ENCODE peak calls at places on chromosome 11, in six cellular contexts. O is GM12878, V is H1, C is K562, G is HepG2, S is NT2/D1. Q is an unnamed sample.
A peak's percentile ranks its signal among the peaks of the same experiment; 100 is the strongest.

GRCh38 chr11:73308003-73308962 is at the start of gene ARHGEF17:
- DNase-seq in O (no peak), V (no peak), C (no peak), G (peak; percentile 78), S (peak; percentile 59), Q (peak; percentile 34)

GRCh38 chr11:73565804-73566203 is 32.1 kb downstream of the FAM168A start:
- DNase-seq in O (no peak), V (no peak), C (no peak), G (no peak), S (no peak), Q (no peak)

GRCh38 chr11:123360267-123360936 is 69.7 kb upstream of the GRAMD1B start:
- DNase-seq in O (no peak), V (no peak), C (no peak), G (no peak), S (no peak), Q (no peak)

GRCh38 chr11:15690326-15690725 is 575.6 kb downstream of the INSC start:
- DNase-seq in O (no peak), V (no peak), C (no peak), G (no peak), S (no peak), Q (no peak)

GRCh38 chr11:73662445-73663157 is 16.2 kb downstream of the PLEKHB1 start:
- DNase-seq in O (no peak), V (no peak), C (peak; percentile 13), G (no peak), S (no peak), Q (no peak)

GRCh38 chr11:115377882-115378296 is 126.3 kb downstream of the CADM1 start:
- DNase-seq in O (no peak), V (no peak), C (no peak), G (peak; percentile 91), S (no peak), Q (no peak)

GRCh38 chr11:41031571-41032060 is 427.8 kb downstream of the LRRC4C start:
- DNase-seq in O (no peak), V (no peak), C (no peak), G (no peak), S (no peak), Q (no peak)

GRCh38 chr11:57619331-57619730 is 21.8 kb downstream of the SERPING1 start:
- DNase-seq in O (no peak), V (no peak), C (no peak), G (no peak), S (no peak), Q (peak; percentile 35)

GRCh38 chr11:90197377-90197776 is 25.5 kb downstream of the CHORDC1 start:
- DNase-seq in O (no peak), V (no peak), C (no peak), G (no peak), S (no peak), Q (no peak)

GRCh38 chr11:68912254-68912653 is 8.6 kb downstream of the IGHMBP2 start:
- DNase-seq in O (no peak), V (no peak), C (no peak), G (no peak), S (no peak), Q (no peak)

DNA sequence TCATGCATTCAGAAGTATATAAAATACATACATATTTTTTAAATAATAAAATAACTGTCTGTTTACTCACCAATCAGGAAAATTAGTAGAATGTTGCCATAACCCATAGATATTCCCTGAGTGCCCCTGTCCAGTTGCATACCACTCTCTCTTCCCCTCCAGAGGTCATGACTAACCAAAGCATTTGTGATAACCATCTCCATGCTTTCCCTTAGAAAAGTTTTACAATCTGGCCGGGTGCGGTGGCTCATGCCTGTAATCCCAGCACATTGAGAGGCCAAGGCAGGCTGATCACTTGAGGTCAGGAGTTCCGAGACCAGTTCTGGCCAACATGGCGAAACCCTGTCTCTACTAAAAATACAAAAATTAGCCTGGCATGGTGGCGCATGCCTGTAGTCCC is 33.2 kb upstream of the LDHA start:
- DNase-seq in O (no peak), V (no peak), C (no peak), G (no peak), S (no peak), Q (no peak)
- TF ChIP-seq ZNF274 in O (no peak), V (no peak), C (no peak), G (no peak), S (no peak), Q (no peak)

GRCh38 chr11:84830372-84830771 is 796.8 kb downstream of the DLG2 start:
- DNase-seq in O (no peak), V (no peak), C (no peak), G (no peak), S (no peak), Q (no peak)

GRCh38 chr11:84825140-84825539 is 802.0 kb downstream of the DLG2 start:
- DNase-seq in O (no peak), V (no peak), C (no peak), G (no peak), S (no peak), Q (no peak)

GRCh38 chr11:84828616-84829015 is 798.5 kb downstream of the DLG2 start:
- DNase-seq in O (no peak), V (no peak), C (no peak), G (no peak), S (no peak), Q (no peak)

GRCh38 chr11:84833488-84834086 is 793.6 kb downstream of the DLG2 start:
- DNase-seq in O (no peak), V (no peak), C (no peak), G (no peak), S (no peak), Q (no peak)

DNA sequence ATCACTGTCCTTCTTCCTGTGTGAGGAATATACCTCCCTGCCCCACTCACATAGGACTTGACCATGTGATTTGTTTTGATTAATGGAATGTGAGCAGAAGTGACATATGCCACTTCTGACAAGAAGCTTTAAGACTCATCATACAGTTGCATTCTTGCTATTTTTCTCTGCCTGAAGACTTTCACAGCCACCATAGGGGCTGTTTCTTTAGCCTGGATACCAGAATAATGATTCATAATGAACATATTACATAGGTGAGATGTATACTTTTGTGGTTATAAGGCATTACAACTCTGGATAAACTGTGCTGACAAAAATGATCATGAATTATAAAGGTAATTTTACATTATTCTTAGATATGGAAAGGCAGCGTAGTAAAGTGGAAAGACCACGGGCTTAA is 798.0 kb downstream of the DLG2 start:
- DNase-seq in O (no peak), V (no peak), C (no peak), G (no peak), S (no peak), Q (no peak)
- TF ChIP-seq ZNF274 in O (no peak), V (no peak), C (no peak), G (no peak), S (no peak), Q (no peak)

GRCh38 chr11:129252621-129253020 is 60.5 kb upstream of the ARHGAP32 start:
- DNase-seq in O (no peak), V (peak; percentile 23), C (no peak), G (no peak), S (peak; percentile 71), Q (no peak)

GRCh38 chr11:129249351-129249750 is 57.2 kb upstream of the ARHGAP32 start:
- DNase-seq in O (no peak), V (no peak), C (no peak), G (no peak), S (no peak), Q (no peak)

GRCh38 chr11:129248618-129249017 is 56.5 kb upstream of the ARHGAP32 start:
- DNase-seq in O (no peak), V (no peak), C (no peak), G (peak; percentile 77), S (no peak), Q (no peak)

GRCh38 chr11:129251067-129251466 is 58.9 kb upstream of the ARHGAP32 start:
- DNase-seq in O (no peak), V (no peak), C (no peak), G (no peak), S (no peak), Q (no peak)

DNA sequence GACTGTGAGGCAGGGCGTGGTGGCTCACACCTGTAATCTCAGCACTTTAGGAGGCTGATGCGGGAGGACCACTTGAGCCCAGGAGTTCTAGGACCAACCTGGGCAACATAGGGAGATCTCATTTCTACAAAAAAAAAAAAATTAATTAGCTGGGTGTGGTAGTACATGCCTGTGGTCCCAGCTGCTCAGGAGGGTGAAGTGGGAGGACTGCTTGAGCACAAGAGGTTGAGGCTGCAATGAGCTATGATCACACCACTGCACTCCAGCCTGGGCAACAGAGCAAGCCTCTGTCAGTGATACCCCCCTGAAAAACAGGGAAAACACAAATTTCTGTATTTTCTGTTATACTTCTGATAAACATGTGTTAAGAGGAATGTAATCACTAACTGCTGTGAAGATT is 57.8 kb upstream of the ARHGAP32 start:
- DNase-seq in O (no peak), V (no peak), C (no peak), G (no peak), S (no peak), Q (no peak)
- TF ChIP-seq ZNF274 in O (no peak), V (no peak), C (no peak), G (no peak), S (no peak), Q (no peak)

DNA sequence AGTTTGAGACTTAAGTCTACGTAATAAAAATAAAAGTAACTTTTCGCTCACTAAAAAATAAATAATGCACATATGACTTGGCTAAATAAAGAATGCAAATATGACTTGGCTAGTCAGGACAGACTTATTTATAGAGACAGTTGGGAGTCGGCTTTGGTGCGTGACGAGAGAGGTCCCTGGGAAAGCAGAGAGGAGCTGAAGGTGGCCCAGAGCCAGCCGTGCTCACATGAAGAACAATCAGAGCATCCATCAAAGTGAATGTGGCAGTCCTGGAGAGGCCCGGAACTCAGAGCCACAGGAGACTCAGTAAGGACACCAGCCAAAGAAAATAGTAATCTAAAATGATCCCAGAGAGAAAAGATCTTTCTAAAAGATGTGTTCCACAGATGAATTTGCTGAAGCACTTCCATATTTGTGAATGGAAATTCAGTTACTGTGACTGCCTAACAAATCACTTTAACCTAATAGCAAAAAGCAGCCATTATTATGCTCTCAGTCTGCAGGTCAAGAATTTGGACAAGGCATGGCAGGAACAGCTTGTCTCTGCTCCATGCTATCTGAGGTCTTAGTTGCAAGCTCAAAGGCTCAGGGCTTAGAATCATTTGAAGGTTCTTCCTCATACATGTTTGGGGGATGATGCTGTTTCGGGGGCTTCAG is 34.8 kb downstream of the CWC15 start:
- DNase-seq in O (no peak), V (no peak), C (no peak), G (no peak), S (no peak), Q (no peak)
- TF ChIP-seq ZNF274 in O (no peak), V (no peak), C (no peak), G (no peak), S (no peak), Q (no peak)

GRCh38 chr11:75214411-75214821 is 26.2 kb upstream of the TPBGL start:
- DNase-seq in O (peak; percentile 7), V (peak; percentile 70), C (peak; percentile 92), G (peak; percentile 82), S (peak; percentile 91), Q (peak; percentile 48)
- TF ChIP-seq ZNF274 in O (no peak), V (no peak), C (no peak), G (peak; percentile 86), S (no peak), Q (no peak)